ENCODE peak calls at places on chromosomes 5 and 9, in ten cellular contexts. H, R, A, N, T, K, G, P, Y and E are unnamed samples.

GRCh38 chr5:126448720-126449119 is 25.5 kb downstream of the GRAMD2B start:
- DNase-seq in H (no peak), R (no peak), A (no peak), N (no peak), T (no peak), K (no peak), G (no peak), P (no peak), Y (no peak), E (no peak)

GRCh38 chr5:15683332-15683731 is 183.4 kb downstream of the FBXL7 start:
- DNase-seq in H (peak; percentile 12), R (no peak), A (no peak), N (no peak), T (no peak), K (no peak), G (peak; percentile 40), P (no peak), Y (no peak), E (no peak)

GRCh38 chr5:92518318-92518913 is 1062.6 kb downstream of the NR2F1-AS1 start:
- DNase-seq in H (peak; percentile 12), R (no peak), A (no peak), N (no peak), T (no peak), K (no peak), G (no peak), P (peak; percentile 8), Y (no peak), E (peak; percentile 27)

GRCh38 chr5:75736273-75736672 is 19.0 kb upstream of the POC5 start:
- DNase-seq in H (no peak), R (no peak), A (no peak), N (no peak), T (no peak), K (no peak), G (no peak), P (no peak), Y (no peak), E (no peak)

GRCh38 chr5:176658817-176659216 is 11.5 kb downstream of the TSPAN17 start:
- DNase-seq in H (no peak), R (no peak), A (peak; percentile 35), N (no peak), T (no peak), K (no peak), G (peak; percentile 53), P (no peak), Y (no peak), E (no peak)

GRCh38 chr9:126534431-126535186 is 79.1 kb upstream of the LMX1B start:
- DNase-seq in H (no peak), R (no peak), A (no peak), N (no peak), T (no peak), K (no peak), G (peak; percentile 3), P (no peak), Y (no peak), E (no peak)

GRCh38 chr9:72460342-72461312 is 60.8 kb upstream of the TMC1 start:
- DNase-seq in H (peak; percentile 75), R (no peak), A (no peak), N (no peak), T (no peak), K (no peak), G (no peak), P (no peak), Y (no peak), E (no peak)

GRCh38 chr9:91782711-91783214 is 167.3 kb downstream of the ROR2 start:
- DNase-seq in H (no peak), R (no peak), A (no peak), N (no peak), T (no peak), K (no peak), G (no peak), P (no peak), Y (no peak), E (no peak)

GRCh38 chr5:158816306-158816705 is 283.4 kb downstream of the EBF1 start:
- DNase-seq in H (no peak), R (no peak), A (no peak), N (no peak), T (no peak), K (no peak), G (no peak), P (no peak), Y (no peak), E (no peak)

GRCh38 chr5:104538835-104539234 is 976.2 kb upstream of the NUDT12 start:
- DNase-seq in H (no peak), R (no peak), A (no peak), N (no peak), T (no peak), K (no peak), G (no peak), P (no peak), Y (no peak), E (no peak)

GRCh38 chr9:30796806-30797205 is 1587.6 kb upstream of the ACO1 start:
- DNase-seq in H (no peak), R (no peak), A (no peak), N (no peak), T (no peak), K (no peak), G (no peak), P (no peak), Y (no peak), E (no peak)

GRCh38 chr5:57082441-57083067 is 91.3 kb upstream of the GPBP1 start:
- DNase-seq in H (peak; percentile 22), R (no peak), A (no peak), N (no peak), T (no peak), K (no peak), G (no peak), P (no peak), Y (no peak), E (no peak)

GRCh38 chr5:89397096-89397495 is 514.1 kb upstream of the MEF2C start:
- DNase-seq in H (no peak), R (no peak), A (no peak), N (no peak), T (no peak), K (no peak), G (no peak), P (no peak), Y (no peak), E (no peak)

DNA sequence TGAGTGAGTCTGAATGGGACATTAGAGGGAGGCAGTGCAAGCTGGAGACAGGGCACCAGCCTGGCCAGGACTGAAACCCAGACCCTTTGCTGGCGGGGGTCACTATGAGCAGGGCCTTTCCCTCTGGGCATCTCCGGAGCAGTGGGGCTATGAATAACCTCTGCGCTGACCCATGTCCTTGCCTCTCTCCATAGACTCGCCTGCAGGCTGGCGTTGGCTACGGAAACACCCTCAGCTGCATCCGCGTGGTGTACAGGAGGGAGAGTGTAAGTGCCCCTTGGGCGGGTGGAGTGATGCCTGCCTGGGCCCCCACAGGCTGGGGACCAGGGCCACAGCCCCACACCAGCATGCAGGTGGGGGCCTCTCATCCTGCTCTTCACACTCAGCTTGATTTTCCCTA is 15.8 kb downstream of the SLC25A48 start:
- DNase-seq in H (no peak), R (peak; percentile 41), A (no peak), N (no peak), T (no peak), K (no peak), G (no peak), P (no peak), Y (no peak), E (no peak)
- H3K27ac ChIP-seq in H (no peak overlapping the region), R (no peak overlapping the region), A (no peak overlapping the region), N (peak overlapping the region; percentile 25), T (no peak overlapping the region), K (no peak overlapping the region), G (no peak overlapping the region), P (no peak overlapping the region), Y (no peak overlapping the region), E (no peak overlapping the region)

GRCh38 chr9:80796662-80797426 is 892.5 kb downstream of the TLE1 start:
- DNase-seq in H (no peak), R (no peak), A (no peak), N (no peak), T (peak; percentile 38), K (no peak), G (no peak), P (no peak), Y (no peak), E (no peak)
- H3K4me3 ChIP-seq in H (no peak overlapping the region), R (no peak overlapping the region), A (no peak overlapping the region), N (no peak overlapping the region), T (no peak overlapping the region), K (no peak overlapping the region), G (no peak overlapping the region), P (no peak overlapping the region), Y (no peak overlapping the region), E (no peak overlapping the region)

DNA sequence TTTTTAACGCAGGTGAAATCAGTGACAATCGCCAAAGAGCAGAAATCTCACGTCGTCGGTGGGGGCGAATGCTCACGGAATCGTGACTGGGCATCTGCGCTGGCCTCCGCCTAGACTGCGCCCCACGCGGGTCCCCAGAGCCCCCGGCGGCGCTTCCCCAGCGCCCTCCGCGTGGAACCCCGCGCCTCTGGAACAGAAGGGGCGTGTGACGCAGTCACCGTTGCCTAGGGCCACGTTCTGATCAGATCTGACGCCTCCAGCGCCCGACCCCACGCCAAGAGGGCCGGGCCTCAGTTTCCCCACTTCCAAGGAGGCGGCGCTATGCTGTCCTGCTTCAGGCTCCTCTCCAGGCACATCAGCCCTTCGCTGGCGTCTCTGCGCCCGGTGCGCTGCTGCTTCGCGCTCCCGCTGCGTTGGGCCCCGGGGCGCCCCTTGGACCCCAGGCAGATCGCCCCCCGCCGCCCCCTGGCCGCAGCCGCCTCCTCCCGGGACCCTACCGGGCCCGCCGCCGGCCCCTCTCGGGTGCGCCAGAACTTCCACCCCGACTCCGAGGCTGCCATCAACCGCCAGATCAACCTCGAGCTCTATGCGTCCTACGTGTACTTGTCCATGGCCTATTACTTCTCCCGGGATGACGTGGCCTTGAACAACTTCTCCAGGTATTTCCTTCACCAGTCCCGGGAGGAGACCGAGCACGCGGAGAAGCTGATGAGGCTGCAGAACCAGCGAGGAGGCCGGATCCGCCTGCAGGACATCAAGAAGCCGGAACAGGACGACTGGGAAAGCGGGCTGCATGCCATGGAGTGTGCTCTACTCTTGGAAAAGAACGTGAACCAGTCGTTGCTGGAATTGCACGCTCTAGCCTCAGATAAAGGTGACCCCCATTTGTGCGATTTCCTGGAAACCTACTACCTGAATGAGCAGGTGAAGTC is at the start of gene FTMT:
- DNase-seq in H (no peak), R (no peak), A (no peak), N (no peak), T (no peak), K (no peak), G (no peak), P (no peak), Y (no peak), E (no peak)
- H3K9me3 ChIP-seq in H (no peaks in the 10 kb centered on the region), R (no peaks in the 10 kb centered on the region), A (no peaks in the 10 kb centered on the region), N (no peaks in the 10 kb centered on the region), T (no peaks in the 10 kb centered on the region), K (no peaks in the 10 kb centered on the region), G (no peaks in the 10 kb centered on the region), P (peaks cover 3% of the 10 kb centered on the region), Y (no peaks in the 10 kb centered on the region), E (peaks cover 4% of the 10 kb centered on the region)

GRCh38 chr5:143021595-143021994 is 251.4 kb downstream of the ARHGAP26 start:
- DNase-seq in H (no peak), R (no peak), A (no peak), N (no peak), T (no peak), K (no peak), G (no peak), P (no peak), Y (no peak), E (no peak)
- H3K27ac ChIP-seq in H (no peak overlapping the region), R (no peak overlapping the region), A (no peak overlapping the region), N (no peak overlapping the region), T (no peak overlapping the region), K (no peak overlapping the region), G (no peak overlapping the region), P (no peak overlapping the region), Y (no peak overlapping the region), E (no peak overlapping the region)